ENCODE peak calls at places on chromosomes 6 and 20, in nine cellular contexts. K is HEK293T; S is lower lobe of right lung; I is epithelial cell of proximal tubule; B is CD4-positive, alpha-beta T cell; W is iPS-NIHi11; Q is cardiac fibroblast; X is activated naive CD4-positive, alpha-beta T cell treated with anti-CD3 and anti-CD28 coated beads for 36 hours; J is epithelial cell of esophagus. M is an unnamed sample.

GRCh38 chr20:9220874-9221547 is 152.1 kb downstream of the PLCB4 start:
- DNase-seq in I (peak), X (no peak), Q (peak), J (no peak), W (no peak), B (no peak), K (no peak), S (no peak), M (no peak)

GRCh38 chr6:87908978-87909802 is 138.5 kb upstream of the SPACA1 start:
- DNase-seq in I (no peak), W (no peak), K (no peak), B (no peak), Q (no peak), J (no peak), X (no peak), S (no peak), M (peak)

GRCh38 chr20:24964518-24964838 is 15.4 kb downstream of the CST7 start:
- DNase-seq in I (no peak), X (no peak), S (no peak), B (peak), J (no peak), Q (no peak), K (no peak), W (no peak), M (no peak)

GRCh38 chr6:134421496-134421895 is 103.6 kb upstream of the SGK1 start:
- DNase-seq in X (no peak), J (no peak), B (no peak), K (no peak), S (no peak), I (no peak), Q (peak), W (no peak), M (no peak)

GRCh38 chr6:37696841-37697735 is 595 bp downstream of the MDGA1 start:
- DNase-seq in W (peak), S (no peak), B (peak), J (peak), X (peak), Q (no peak), K (peak), I (no peak), M (no peak)

GRCh38 chr6:91087864-91088263 is 501.0 kb upstream of the MAP3K7 start:
- DNase-seq in J (peak), X (no peak), I (no peak), Q (no peak), K (no peak), S (no peak), W (peak), B (no peak), M (no peak)

GRCh38 chr6:34834789-34835518 is 43.1 kb downstream of the BLTP3A start:
- DNase-seq in I (no peak), X (no peak), Q (peak), B (no peak), S (no peak), W (no peak), K (no peak), J (peak), M (no peak)

GRCh38 chr6:136113736-136114173 is 136.4 kb downstream of the MTFR2 start:
- DNase-seq in I (peak), Q (peak), B (no peak), S (peak), K (peak), X (peak), W (peak), J (peak), M (peak)

GRCh38 chr6:10659697-10660348 is 34.6 kb downstream of the C6orf52 start:
- DNase-seq in B (no peak), J (no peak), K (no peak), I (no peak), S (peak), X (no peak), Q (no peak), W (peak), M (no peak)

GRCh38 chr6:83868639-83869038 is 9.2 kb downstream of the CYB5R4 start:
- DNase-seq in K (no peak), X (no peak), W (no peak), S (no peak), I (no peak), Q (peak), J (peak), B (no peak), M (no peak)

GRCh38 chr6:75882734-75883133 is 133.7 kb downstream of the MYO6 start:
- DNase-seq in K (no peak), S (no peak), J (peak), W (no peak), I (peak), Q (peak), B (no peak), X (no peak), M (no peak)

GRCh38 chr20:54642733-54643667 is 167.6 kb downstream of the DOK5 start:
- DNase-seq in K (no peak), B (no peak), Q (no peak), X (no peak), J (no peak), I (no peak), S (no peak), W (no peak), M (no peak)

GRCh38 chr6:40176117-40176516 is 241.9 kb upstream of the MOCS1 start:
- DNase-seq in S (no peak), J (no peak), B (no peak), X (no peak), Q (no peak), W (no peak), I (no peak), K (no peak), M (no peak)

GRCh38 chr6:29522241-29522640 is 34.5 kb upstream of the MAS1L start:
- DNase-seq in B (no peak), Q (no peak), J (no peak), X (no peak), I (no peak), K (no peak), S (no peak), W (no peak), M (no peak)

GRCh38 chr20:60001027-60001567 is 42.9 kb downstream of the CDH26 start:
- DNase-seq in B (no peak), S (no peak), W (no peak), K (no peak), X (no peak), I (no peak), J (no peak), Q (no peak), M (no peak)

GRCh38 chr6:51865176-51865575 is 222.2 kb downstream of the PKHD1 start:
- DNase-seq in J (no peak), I (no peak), W (no peak), S (no peak), X (no peak), B (no peak), Q (no peak), K (no peak), M (no peak)